ENCODE peak calls at places on chromosomes 13 and 19, in five cellular contexts. O is breast epithelium, F is PC-9, X is BE2C, C is GM12865. W is an unnamed sample.

GRCh38 chr13:85521586-85521985 is 277.6 kb downstream of the SLITRK6 start:
- DNase-seq in O (no peak), F (no peak), X (no peak), C (no peak), W (no peak)

GRCh38 chr19:46848389-46848788 is 2.3 kb downstream of the AP2S1 start:
- DNase-seq in O (no peak), F (no peak), X (no peak), C (no peak), W (no peak)

GRCh38 chr13:112990783-112991182 is 21.8 kb downstream of the MCF2L start:
- DNase-seq in O (peak), F (peak), X (no peak), C (no peak), W (peak)

GRCh38 chr13:40189885-40190655 is 476.4 kb downstream of the FOXO1 start:
- DNase-seq in O (no peak), F (no peak), X (no peak), C (no peak), W (no peak)

GRCh38 chr19:1079566-1080111 is 12.7 kb downstream of the ARHGAP45 start:
- DNase-seq in O (no peak), F (no peak), X (peak), C (no peak), W (no peak)

GRCh38 chr13:24038405-24038804 is 122.1 kb upstream of the SPATA13 start:
- DNase-seq in O (no peak), F (peak), X (no peak), C (peak), W (no peak)

GRCh38 chr13:39516140-39516539 is 86.9 kb downstream of the LHFPL6 start:
- DNase-seq in O (no peak), F (no peak), X (no peak), C (no peak), W (no peak)

GRCh38 chr19:50509366-50509765 is 1.6 kb downstream of the JOSD2 start:
- DNase-seq in O (no peak), F (no peak), X (no peak), C (no peak), W (no peak)

GRCh38 chr19:55287361-55288079 is 3.7 kb downstream of the BRSK1 start:
- DNase-seq in O (no peak), F (no peak), X (no peak), C (no peak), W (no peak)

GRCh38 chr19:50333737-50334617 is 4.8 kb upstream of the KCNC3 start:
- DNase-seq in O (peak), F (no peak), X (peak), C (peak), W (peak)

GRCh38 chr19:5553892-5554291 is 13.9 kb downstream of the TINCR start:
- DNase-seq in O (no peak), F (no peak), X (peak), C (no peak), W (no peak)

GRCh38 chr13:99870541-99870940 is 101.0 kb downstream of the ZIC5 start:
- DNase-seq in O (no peak), F (no peak), X (no peak), C (no peak), W (no peak)

GRCh38 chr13:45055198-45055901 is 65.0 kb upstream of the GTF2F2 start:
- DNase-seq in O (no peak), F (peak), X (no peak), C (peak), W (no peak)

GRCh38 chr13:94352057-94352456 is 127.4 kb downstream of the DCT start:
- DNase-seq in O (no peak), F (no peak), X (no peak), C (no peak), W (no peak)

GRCh38 chr19:3365447-3366103 is 808 bp upstream of the NFIC start:
- DNase-seq in O (peak), F (peak), X (peak), C (peak), W (peak)

GRCh38 chr19:17025361-17025760 is 1.2 kb downstream of the CPAMD8 start:
- DNase-seq in O (no peak), F (peak), X (no peak), C (no peak), W (peak)

GRCh38 chr19:17026041-17026658 is 460 bp downstream of the CPAMD8 start:
- DNase-seq in O (no peak), F (peak), X (no peak), C (no peak), W (peak)

GRCh38 chr19:17027428-17027816 is 812 bp upstream of the CPAMD8 start:
- DNase-seq in O (no peak), F (no peak), X (no peak), C (no peak), W (no peak)

GRCh38 chr19:17023805-17024204 is 2.8 kb downstream of the CPAMD8 start:
- DNase-seq in O (no peak), F (no peak), X (no peak), C (no peak), W (no peak)

DNA sequence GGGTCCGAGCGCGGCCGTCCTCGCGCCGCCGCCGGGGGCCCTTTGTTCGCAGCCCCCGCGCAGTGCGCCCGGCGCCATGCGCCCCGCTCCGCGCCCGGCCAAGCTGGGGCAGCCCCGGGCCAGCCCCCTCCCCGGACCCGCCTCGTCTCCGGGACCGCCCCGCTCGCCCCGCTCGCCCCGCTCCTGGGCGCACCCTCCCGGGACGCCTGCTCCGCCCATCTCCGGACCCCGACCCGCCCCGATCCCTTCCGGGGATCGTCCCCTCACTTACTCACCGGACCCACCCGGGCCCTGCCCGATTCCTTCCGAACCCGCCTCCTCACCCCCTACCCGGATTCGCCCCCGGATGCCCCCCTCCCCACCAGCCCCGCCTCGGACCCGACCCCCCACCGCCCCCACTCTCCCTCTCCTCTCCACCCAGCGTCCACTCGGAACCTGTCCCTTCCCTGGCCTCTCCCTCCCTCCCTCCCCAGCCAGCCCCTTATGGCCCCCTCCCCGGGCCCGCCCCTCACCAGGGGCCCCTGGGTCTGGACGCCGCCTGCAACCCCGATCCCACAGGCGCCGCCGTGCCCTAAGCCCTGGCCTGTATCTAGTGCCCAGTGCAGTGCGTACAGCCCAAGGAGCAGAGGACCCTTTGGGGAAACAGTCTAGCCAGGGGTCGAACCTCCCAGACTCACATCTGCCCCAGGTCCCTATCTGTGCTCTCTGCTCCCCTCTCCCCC is at the start of gene CPAMD8:
- DNase-seq in O (no peak), F (no peak), X (no peak), C (no peak), W (peak)
- H3K4me3 ChIP-seq in O (peak), F (peak), X (no peak), C (no peak), W (peak)

DNA sequence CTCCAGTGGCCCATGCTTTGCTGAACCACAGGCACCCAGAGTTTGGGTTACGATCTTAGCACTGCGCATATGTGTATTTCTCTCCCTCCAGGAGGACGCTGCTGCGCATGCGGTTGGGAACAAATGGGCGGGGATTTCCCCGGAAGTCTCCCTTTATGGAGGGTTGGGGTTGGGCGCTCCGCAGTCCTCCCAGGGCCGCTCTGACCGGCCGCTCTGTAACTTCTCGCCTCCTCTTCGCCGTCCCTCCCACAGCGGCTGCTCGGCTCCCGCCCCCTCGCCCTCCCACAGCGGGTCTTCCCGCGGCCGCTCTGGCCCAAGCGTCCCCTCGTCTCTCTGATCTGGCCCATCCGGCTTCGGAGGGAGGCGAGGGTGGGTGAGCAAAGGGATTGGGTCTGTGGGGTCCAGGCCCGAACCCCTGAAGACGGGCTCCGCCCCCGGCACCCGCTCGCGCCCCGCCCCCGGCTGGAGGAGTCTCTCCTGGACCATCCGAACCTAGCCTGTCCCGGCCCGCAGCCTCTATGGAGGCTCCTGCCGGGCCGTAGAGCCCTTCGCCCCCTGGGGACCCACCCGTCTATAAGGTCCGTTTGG is at the start of gene MEGF8:
- DNase-seq in O (peak), F (peak), X (peak), C (peak), W (peak)
- TF ChIP-seq CTCF in O (no peak), F (no peak), X (peak), C (peak), W (peak)

GRCh38 chr19:35908010-35908441 is at the start of gene TYROBP:
- DNase-seq in O (no peak), F (no peak), X (no peak), C (no peak), W (peak)
- H3K4me3 ChIP-seq in O (peak), F (no peak), X (no peak), C (no peak), W (no peak)

GRCh38 chr13:27005556-27005955 is 166.1 kb downstream of the USP12 start:
- DNase-seq in O (no peak), F (no peak), X (no peak), C (no peak), W (peak)

GRCh38 chr13:27008733-27009132 is 162.9 kb downstream of the USP12 start:
- DNase-seq in O (no peak), F (no peak), X (no peak), C (no peak), W (no peak)

GRCh38 chr13:27006519-27007161 is 165.0 kb downstream of the USP12 start:
- DNase-seq in O (no peak), F (peak), X (peak), C (no peak), W (peak)

GRCh38 chr13:27005976-27006518 is 165.6 kb downstream of the USP12 start:
- DNase-seq in O (no peak), F (no peak), X (no peak), C (no peak), W (peak)

GRCh38 chr13:27007166-27007565 is 164.4 kb downstream of the USP12 start:
- DNase-seq in O (no peak), F (no peak), X (peak), C (no peak), W (peak)
- TF ChIP-seq CTCF in O (no peak), F (no peak), X (no peak), C (no peak), W (no peak)

DNA sequence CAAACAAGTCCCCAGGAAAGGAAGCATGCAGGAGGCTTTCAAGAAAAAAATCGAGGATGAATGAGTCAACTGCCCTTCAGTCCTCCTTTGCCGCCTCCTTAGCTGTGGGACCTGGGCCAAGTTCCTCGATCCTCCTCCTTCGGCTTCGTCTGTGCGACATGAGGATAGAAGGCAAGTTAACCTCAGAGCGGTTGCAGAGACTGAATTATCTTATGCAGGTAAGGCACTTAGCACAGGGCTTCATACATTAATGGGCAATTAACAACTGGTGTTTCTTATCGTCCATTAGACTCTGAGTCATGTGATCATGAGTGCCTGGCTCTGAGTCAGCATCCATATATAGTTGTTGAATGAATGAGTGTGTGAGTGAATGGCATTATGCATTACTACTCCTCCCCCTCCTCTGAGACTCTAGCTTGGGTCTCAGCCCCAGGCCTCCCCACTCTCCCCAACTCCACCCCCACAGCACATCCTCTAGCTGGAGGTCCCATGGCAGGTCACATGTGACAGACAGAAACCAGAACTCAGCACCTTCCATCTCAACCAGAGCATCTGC is 1.6 kb upstream of the TTC9B start:
- DNase-seq in O (no peak), F (peak), X (peak), C (no peak), W (no peak)
- H3K4me3 ChIP-seq in O (no peak), F (peak), X (peak), C (no peak), W (no peak)

GRCh38 chr19:16191216-16191908 is 6.2 kb downstream of the FAM32A start:
- DNase-seq in O (no peak), F (peak), X (no peak), C (no peak), W (no peak)
- TF ChIP-seq CTCF in O (no peak), F (no peak), X (no peak), C (no peak), W (no peak)

DNA sequence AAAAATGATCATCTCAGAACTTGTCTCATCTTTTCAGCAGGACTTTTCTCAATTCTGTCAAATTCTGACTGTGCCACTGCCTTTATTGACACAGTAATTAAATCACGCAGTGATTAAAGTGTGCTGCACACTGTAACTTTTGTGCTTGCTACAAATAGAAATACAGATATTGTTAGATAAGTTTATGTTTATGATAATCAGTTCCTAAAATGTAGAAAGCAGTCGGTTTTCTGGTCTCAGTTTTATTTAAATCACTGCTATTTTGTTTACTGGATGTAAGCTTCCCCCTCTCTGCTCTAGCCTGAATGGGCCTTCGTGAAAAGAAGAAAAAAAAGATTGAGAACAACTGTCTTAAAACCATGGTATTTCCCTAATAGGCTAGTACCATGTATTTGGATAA is 258.8 kb upstream of the STARD13 start:
- DNase-seq in O (no peak), F (no peak), X (no peak), C (no peak), W (no peak)
- H3K4me3 ChIP-seq in O (no peak), F (peak), X (no peak), C (peak), W (no peak)

GRCh38 chr19:48997972-48998371 is 4.3 kb downstream of the RUVBL2 start:
- DNase-seq in O (no peak), F (no peak), X (peak), C (peak), W (peak)
- TF ChIP-seq CTCF in O (no peak), F (peak), X (peak), C (peak), W (peak)

W was measured in upper lobe of left lung.